ENCODE peak calls at places on chromosomes 3 and 15, in ten cellular contexts. U, I, L, N, V, K, M, T, P and Y are unnamed samples.

GRCh38 chr3:159273608-159274007 is 471.8 kb downstream of the MFSD1 start:
- DNase-seq in U (peak), I (no peak), L (peak), N (no peak), V (peak), K (no peak), M (peak), T (peak), P (no peak), Y (peak)

GRCh38 chr15:91456921-91457320 is 356.9 kb downstream of the SV2B start:
- DNase-seq in U (no peak), I (no peak), L (no peak), N (no peak), V (no peak), K (no peak), M (no peak), T (peak), P (no peak), Y (no peak)

GRCh38 chr3:23385327-23385726 is 182.2 kb downstream of the UBE2E2 start:
- DNase-seq in U (no peak), I (no peak), L (no peak), N (no peak), V (peak), K (no peak), M (no peak), T (no peak), P (no peak), Y (no peak)

GRCh38 chr15:64536244-64536836 is 76.0 kb downstream of the ZNF609 start:
- DNase-seq in U (peak), I (no peak), L (peak), N (no peak), V (no peak), K (no peak), M (peak), T (peak), P (no peak), Y (no peak)

GRCh38 chr3:101383156-101383575 is 62.8 kb upstream of the IMPG2 start:
- DNase-seq in U (peak), I (no peak), L (no peak), N (no peak), V (no peak), K (no peak), M (no peak), T (peak), P (no peak), Y (no peak)

GRCh38 chr3:141928626-141929270 is 52.3 kb downstream of the ATP1B3 start:
- DNase-seq in U (no peak), I (no peak), L (no peak), N (no peak), V (no peak), K (no peak), M (no peak), T (no peak), P (no peak), Y (no peak)

GRCh38 chr3:132253262-132253878 is 63.8 kb upstream of the ACP3 start:
- DNase-seq in U (peak), I (no peak), L (peak), N (no peak), V (peak), K (no peak), M (peak), T (peak), P (no peak), Y (peak)

GRCh38 chr3:62665627-62666433 is 209.4 kb downstream of the CADPS start:
- DNase-seq in U (peak), I (no peak), L (peak), N (peak), V (peak), K (peak), M (peak), T (peak), P (no peak), Y (peak)

GRCh38 chr3:2098398-2099027 is at the start of gene CNTN4:
- DNase-seq in U (no peak), I (no peak), L (peak), N (peak), V (no peak), K (peak), M (peak), T (no peak), P (no peak), Y (no peak)

GRCh38 chr15:96352594-96353377 is 22.3 kb downstream of the NR2F2 start:
- DNase-seq in U (peak), I (no peak), L (no peak), N (no peak), V (no peak), K (no peak), M (peak), T (peak), P (no peak), Y (no peak)

GRCh38 chr15:99125061-99125990 is 20.4 kb downstream of the SYNM start:
- DNase-seq in U (no peak), I (no peak), L (no peak), N (peak), V (no peak), K (no peak), M (no peak), T (no peak), P (no peak), Y (no peak)

GRCh38 chr15:79094611-79095021 is 4.0 kb upstream of the RASGRF1 start:
- DNase-seq in U (no peak), I (no peak), L (no peak), N (no peak), V (no peak), K (no peak), M (no peak), T (no peak), P (no peak), Y (no peak)

GRCh38 chr3:183553263-183554026 is 2.1 kb downstream of the KLHL6 start:
- DNase-seq in U (no peak), I (no peak), L (no peak), N (no peak), V (peak), K (no peak), M (no peak), T (no peak), P (no peak), Y (no peak)

GRCh38 chr3:183548262-183548769 is 7.2 kb downstream of the KLHL6 start:
- DNase-seq in U (peak), I (no peak), L (no peak), N (no peak), V (no peak), K (no peak), M (peak), T (peak), P (no peak), Y (no peak)

GRCh38 chr3:183555541-183556081 is at the start of gene KLHL6:
- DNase-seq in U (no peak), I (peak), L (no peak), N (peak), V (peak), K (no peak), M (no peak), T (no peak), P (peak), Y (peak)

GRCh38 chr3:183554377-183554776 is 1.1 kb downstream of the KLHL6 start:
- DNase-seq in U (no peak), I (no peak), L (no peak), N (no peak), V (peak), K (no peak), M (no peak), T (no peak), P (no peak), Y (no peak)

DNA sequence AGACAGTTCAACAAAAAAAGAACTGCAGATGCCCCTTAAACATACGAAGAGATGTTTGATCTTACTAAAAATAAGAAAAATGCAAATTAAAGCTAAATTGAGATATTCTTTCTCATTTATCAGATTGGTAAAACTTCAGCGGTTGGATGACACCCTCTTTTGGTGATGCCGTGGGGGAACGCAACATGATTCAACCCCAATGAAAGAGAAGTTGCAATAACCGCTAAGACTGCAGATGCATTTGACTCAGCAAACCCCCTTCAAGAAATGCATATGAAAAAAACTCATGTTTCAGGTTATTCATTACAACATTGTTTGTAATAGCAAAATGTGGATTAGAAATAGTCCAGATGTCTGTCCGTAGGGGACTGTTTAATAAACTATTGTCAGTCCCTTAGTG is 3.6 kb downstream of the KLHL6 start:
- DNase-seq in U (no peak), I (no peak), L (no peak), N (no peak), V (peak), K (no peak), M (no peak), T (no peak), P (no peak), Y (no peak)
- H3K4me3 ChIP-seq in U (no peak), I (peak), L (no peak), N (no peak), V (peak), K (no peak), M (no peak), T (no peak), P (no peak), Y (no peak)

GRCh38 chr15:63514533-63514943 is 10.1 kb downstream of the USP3 start:
- DNase-seq in U (peak), I (no peak), L (peak), N (no peak), V (no peak), K (no peak), M (peak), T (peak), P (no peak), Y (no peak)
- H3K4me3 ChIP-seq in U (no peak), I (no peak), L (peak), N (no peak), V (no peak), K (no peak), M (peak), T (no peak), P (no peak), Y (no peak)

GRCh38 chr3:128568602-128569490 is 75.8 kb upstream of the GATA2 start:
- DNase-seq in U (no peak), I (no peak), L (no peak), N (no peak), V (no peak), K (no peak), M (no peak), T (no peak), P (no peak), Y (no peak)
- H3K4me3 ChIP-seq in U (no peak), I (no peak), L (no peak), N (no peak), V (no peak), K (no peak), M (no peak), T (no peak), P (no peak), Y (no peak)

GRCh38 chr15:76905013-76905839 is at the start of gene SCAPER:
- DNase-seq in U (peak), I (peak), L (peak), N (peak), V (peak), K (peak), M (peak), T (peak), P (peak), Y (peak)

GRCh38 chr15:76903251-76903681 is 1.9 kb downstream of the SCAPER start:
- DNase-seq in U (peak), I (no peak), L (peak), N (no peak), V (peak), K (no peak), M (peak), T (peak), P (no peak), Y (peak)

GRCh38 chr15:76901965-76902364 is 3.2 kb downstream of the SCAPER start:
- DNase-seq in U (no peak), I (no peak), L (no peak), N (no peak), V (no peak), K (no peak), M (no peak), T (no peak), P (no peak), Y (no peak)

GRCh38 chr15:76904461-76905012 is 603 bp downstream of the SCAPER start:
- DNase-seq in U (peak), I (no peak), L (peak), N (peak), V (peak), K (peak), M (peak), T (peak), P (no peak), Y (peak)

DNA sequence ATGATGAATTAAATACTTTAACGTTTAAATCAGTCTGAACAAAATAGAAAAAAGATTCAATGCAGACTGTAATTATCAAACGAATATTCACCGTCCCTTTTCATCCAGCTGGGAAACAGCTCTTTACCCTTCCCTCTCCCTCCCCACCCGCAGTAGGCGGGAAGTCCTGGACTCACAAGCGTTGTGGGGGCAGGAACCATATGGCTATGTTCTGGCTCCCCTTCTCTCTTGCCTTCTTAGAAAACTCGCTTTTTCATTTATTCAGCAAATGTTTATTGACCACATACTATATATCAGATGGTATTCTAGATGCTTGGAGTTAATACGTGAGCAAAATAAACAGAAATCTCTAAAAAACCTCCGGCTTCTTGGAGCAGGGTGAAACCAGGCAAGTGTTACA is 715 bp upstream of the SCAPER start:
- DNase-seq in U (no peak), I (no peak), L (no peak), N (no peak), V (no peak), K (no peak), M (peak), T (no peak), P (no peak), Y (no peak)
- H3K4me3 ChIP-seq in U (peak), I (peak), L (peak), N (peak), V (peak), K (peak), M (peak), T (peak), P (peak), Y (peak)

DNA sequence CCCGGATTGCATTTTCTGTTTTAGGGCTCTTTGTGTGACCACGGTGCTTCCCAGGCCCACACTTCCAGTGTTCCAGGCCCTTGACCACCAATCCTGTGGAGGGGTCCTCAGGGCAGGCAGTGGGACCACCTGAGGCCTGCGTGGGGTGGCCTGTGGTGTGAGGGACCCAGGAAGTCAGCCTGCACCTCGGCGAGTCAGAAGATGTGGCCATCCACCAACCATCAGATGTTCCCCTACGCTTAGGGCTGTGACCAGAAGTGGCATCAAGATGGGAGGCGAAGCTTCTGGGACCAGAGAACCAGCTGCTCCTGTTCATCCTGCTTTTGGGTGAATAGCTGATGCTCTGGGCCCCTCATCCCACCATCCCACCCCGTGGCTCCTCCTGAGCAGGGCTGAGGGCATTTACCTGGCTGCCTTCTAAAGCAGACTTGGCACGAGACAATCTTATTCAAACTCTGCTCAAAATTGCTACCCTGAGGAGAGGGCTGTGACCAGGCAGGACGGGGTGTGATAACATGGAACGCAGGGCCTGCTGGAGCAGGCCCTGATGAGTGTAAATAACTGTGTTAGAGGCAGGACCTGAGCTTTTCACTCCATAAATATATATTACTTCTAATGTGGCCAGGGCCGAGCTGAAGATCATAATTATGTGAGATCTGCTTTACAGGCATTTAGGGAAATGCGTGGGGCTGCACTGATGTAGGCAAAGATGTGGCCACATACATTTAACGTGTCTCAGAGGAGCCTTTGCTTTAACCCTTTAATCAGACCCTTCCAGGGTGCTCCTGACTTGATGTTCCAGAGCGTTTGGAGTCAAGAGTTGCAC is 28.8 kb downstream of the SMAD3 start:
- DNase-seq in U (no peak), I (no peak), L (no peak), N (no peak), V (no peak), K (no peak), M (no peak), T (no peak), P (no peak), Y (no peak)
- H3K4me3 ChIP-seq in U (no peak), I (no peak), L (no peak), N (no peak), V (peak), K (no peak), M (no peak), T (no peak), P (no peak), Y (no peak)

GRCh38 chr3:46536758-46537157 is 29.3 kb downstream of the LRRC2 start:
- DNase-seq in U (no peak), I (no peak), L (no peak), N (peak), V (no peak), K (no peak), M (no peak), T (no peak), P (no peak), Y (no peak)

GRCh38 chr3:46537316-46537715 is 28.8 kb downstream of the LRRC2 start:
- DNase-seq in U (peak), I (no peak), L (no peak), N (no peak), V (no peak), K (no peak), M (peak), T (peak), P (no peak), Y (no peak)

GRCh38 chr3:46539443-46540005 is 26.6 kb downstream of the LRRC2 start:
- DNase-seq in U (no peak), I (no peak), L (no peak), N (no peak), V (peak), K (no peak), M (no peak), T (no peak), P (no peak), Y (no peak)

GRCh38 chr3:46538803-46539442 is 27.2 kb downstream of the LRRC2 start:
- DNase-seq in U (peak), I (peak), L (no peak), N (peak), V (peak), K (no peak), M (peak), T (peak), P (peak), Y (peak)

GRCh38 chr3:46537789-46538188 is 28.3 kb downstream of the LRRC2 start:
- DNase-seq in U (no peak), I (no peak), L (no peak), N (no peak), V (peak), K (no peak), M (no peak), T (no peak), P (no peak), Y (peak)
- H3K4me3 ChIP-seq in U (no peak), I (no peak), L (no peak), N (no peak), V (peak), K (no peak), M (no peak), T (no peak), P (no peak), Y (no peak)

GRCh38 chr3:9769012-9769411 is 735 bp downstream of the CAMK1 start:
- DNase-seq in U (no peak), I (no peak), L (no peak), N (no peak), V (no peak), K (no peak), M (no peak), T (no peak), P (no peak), Y (no peak)
- H3K4me3 ChIP-seq in U (peak), I (peak), L (peak), N (peak), V (no peak), K (peak), M (peak), T (peak), P (no peak), Y (no peak)